ENCODE peak calls at places on chromosomes 1 and 21, in eight cellular contexts. A, K, H, C, Z, F, E and O are unnamed samples.

GRCh38 chr1:71650126-71650525 is 569.3 kb upstream of the ZRANB2 start:
- DNase-seq in C (no peak), H (no peak), A (no peak), E (no peak), K (no peak), F (no peak), Z (no peak), O (no peak)

GRCh38 chr1:85544689-85545203 is 35.8 kb upstream of the CCN1 start:
- DNase-seq in F (no peak), E (no peak), C (no peak), A (no peak), H (no peak), Z (peak), K (no peak), O (no peak)

GRCh38 chr1:3345792-3346191 is 108.7 kb upstream of the ARHGEF16 start:
- DNase-seq in C (no peak), Z (no peak), F (no peak), A (no peak), H (no peak), K (no peak), E (no peak), O (no peak)

GRCh38 chr21:38494688-38495087 is 3.6 kb downstream of the ERG start:
- DNase-seq in H (no peak), K (no peak), E (no peak), Z (no peak), F (no peak), A (no peak), C (no peak), O (no peak)

GRCh38 chr1:182604835-182605164 is 611 bp upstream of the RGS16 start:
- DNase-seq in A (no peak), Z (no peak), H (no peak), C (no peak), E (no peak), F (no peak), K (no peak), O (no peak)

GRCh38 chr1:76336951-76337371 is 262.4 kb downstream of the ST6GALNAC3 start:
- DNase-seq in E (peak), H (peak), F (peak), C (no peak), A (peak), Z (no peak), K (peak), O (no peak)

GRCh38 chr1:30356839-30357238 is 366.5 kb downstream of the MATN1 start:
- DNase-seq in K (no peak), E (no peak), H (no peak), A (no peak), F (no peak), C (no peak), Z (no peak), O (no peak)

GRCh38 chr1:39615086-39615662 is 24.3 kb downstream of the HEYL start:
- DNase-seq in Z (no peak), F (no peak), E (no peak), H (no peak), C (no peak), A (no peak), K (no peak), O (no peak)

GRCh38 chr1:94773931-94774422 is 46.2 kb upstream of the SLC44A3 start:
- DNase-seq in A (no peak), K (no peak), E (no peak), H (no peak), Z (no peak), C (peak), F (no peak), O (no peak)

GRCh38 chr1:100496896-100497295 is 41.0 kb upstream of the GPR88 start:
- DNase-seq in C (no peak), H (no peak), E (no peak), Z (no peak), A (no peak), F (no peak), K (no peak), O (no peak)

GRCh38 chr1:44805311-44806024 is 1.7 kb downstream of the DYNLT4 start:
- DNase-seq in E (no peak), H (peak), K (no peak), Z (no peak), F (peak), C (no peak), A (no peak), O (no peak)

GRCh38 chr1:186915555-186915954 is 86.8 kb downstream of the PLA2G4A start:
- DNase-seq in K (no peak), Z (no peak), F (no peak), A (no peak), E (no peak), H (no peak), C (no peak), O (no peak)

GRCh38 chr1:228853637-228854036 is 118.4 kb downstream of the RHOU start:
- DNase-seq in Z (no peak), H (no peak), K (no peak), E (no peak), A (no peak), C (no peak), F (no peak), O (no peak)

GRCh38 chr1:33337994-33338494 is 17.1 kb upstream of the A3GALT2 start:
- DNase-seq in C (no peak), A (no peak), E (no peak), Z (no peak), K (no peak), F (no peak), H (no peak), O (no peak)

GRCh38 chr1:154607748-154608521 is at the start of gene ADAR:
- DNase-seq in A (peak), C (peak), E (peak), Z (peak), K (peak), F (peak), H (peak), O (peak)

GRCh38 chr1:117967472-117967871 is 37.9 kb downstream of the WDR3 start:
- DNase-seq in F (no peak), C (no peak), A (no peak), H (no peak), Z (no peak), E (no peak), K (no peak), O (no peak)

GRCh38 chr1:90344963-90345730 is 350.2 kb downstream of the ZNF326 start:
- DNase-seq in K (no peak), C (no peak), Z (no peak), A (no peak), H (no peak), F (no peak), E (no peak), O (no peak)

GRCh38 chr1:245306628-245307410 is 152.0 kb downstream of the KIF26B start:
- DNase-seq in Z (no peak), E (no peak), H (no peak), F (no peak), C (no peak), K (no peak), A (no peak), O (no peak)

GRCh38 chr1:215636258-215636965 is 69.3 kb downstream of the KCTD3 start:
- DNase-seq in K (peak), C (no peak), A (peak), E (no peak), Z (no peak), H (no peak), F (no peak), O (no peak)

GRCh38 chr1:41358152-41358937 is 2.9 kb upstream of the FOXO6 start:
- DNase-seq in K (peak), E (peak), C (no peak), H (peak), Z (no peak), A (no peak), F (no peak), O (no peak)

GRCh38 chr21:34670220-34670961 is 1.6 kb downstream of the CLIC6 start:
- DNase-seq in H (no peak), C (no peak), Z (peak), K (peak), A (peak), E (no peak), F (no peak), O (no peak)

GRCh38 chr1:112040891-112041740 is 51.6 kb upstream of the KCND3 start:
- DNase-seq in F (peak), Z (no peak), A (no peak), E (no peak), C (no peak), K (no peak), H (peak), O (no peak)

GRCh38 chr1:33271666-33272505 is 15.6 kb downstream of the ZNF362 start:
- DNase-seq in F (no peak), A (no peak), E (no peak), K (no peak), Z (no peak), C (no peak), H (no peak), O (no peak)

GRCh38 chr1:36420836-36421317 is 23.2 kb upstream of the LSM10 start:
- DNase-seq in A (peak), Z (peak), F (peak), K (peak), H (peak), E (peak), C (peak), O (peak)

GRCh38 chr1:189431437-189431836 is 1046.2 kb downstream of the BRINP3 start:
- DNase-seq in C (no peak), H (no peak), E (no peak), F (no peak), A (no peak), Z (no peak), K (no peak), O (no peak)

GRCh38 chr1:13832536-13832935 is 132.5 kb downstream of the PRDM2 start:
- DNase-seq in C (no peak), Z (no peak), F (no peak), K (peak), H (no peak), A (peak), E (no peak), O (no peak)

GRCh38 chr1:203638914-203639313 is 12.3 kb downstream of the ATP2B4 start:
- DNase-seq in K (no peak), C (no peak), H (no peak), Z (no peak), F (peak), E (peak), A (no peak), O (no peak)

GRCh38 chr21:38930838-38931237 is 125.1 kb downstream of the ETS2 start:
- DNase-seq in A (no peak), E (no peak), H (no peak), Z (no peak), F (no peak), K (no peak), C (no peak), O (no peak)

GRCh38 chr1:238681021-238681420 is 705.3 kb upstream of the CHRM3 start:
- DNase-seq in H (no peak), F (no peak), Z (no peak), C (no peak), A (no peak), E (no peak), K (no peak), O (no peak)

GRCh38 chr1:66984491-66984890 is 59.7 kb downstream of the MIER1 start:
- DNase-seq in H (no peak), E (no peak), A (no peak), C (no peak), F (no peak), Z (no peak), K (no peak), O (no peak)

GRCh38 chr1:152964536-152964935 is 5.9 kb upstream of the SPRR4 start:
- DNase-seq in K (no peak), F (no peak), E (no peak), H (no peak), A (no peak), Z (no peak), C (no peak), O (no peak)

GRCh38 chr1:182304218-182305016 is 87.2 kb downstream of the GLUL start:
- DNase-seq in E (no peak), F (no peak), C (no peak), K (peak), A (no peak), Z (no peak), H (no peak), O (no peak)

GRCh38 chr1:77888429-77889239 is at the start of gene NEXN:
- DNase-seq in K (peak), H (peak), E (peak), Z (peak), F (peak), A (peak), C (no peak), O (peak)

GRCh38 chr21:8990326-8991087 is 1530.9 kb upstream of the TPTE start:
- DNase-seq in Z (no peak), F (no peak), C (no peak), E (no peak), H (no peak), K (no peak), A (no peak), O (no peak)

GRCh38 chr1:39727221-39727931 is 11.3 kb upstream of the PPIE start:
- DNase-seq in F (no peak), A (no peak), Z (no peak), H (no peak), E (no peak), K (no peak), C (no peak), O (no peak)

GRCh38 chr1:220700591-220701179 is 10.5 kb downstream of the C1orf115 start:
- DNase-seq in C (no peak), Z (no peak), A (no peak), E (no peak), K (no peak), H (no peak), F (no peak), O (no peak)

GRCh38 chr1:44705470-44705869 is 25.5 kb downstream of the RNU5D-1 start:
- DNase-seq in C (no peak), E (no peak), F (no peak), A (no peak), Z (no peak), H (no peak), K (no peak), O (no peak)

GRCh38 chr1:154551474-154551873 is 7.0 kb downstream of the UBE2Q1 start:
- DNase-seq in C (no peak), Z (no peak), E (no peak), F (no peak), K (no peak), H (no peak), A (peak), O (no peak)

GRCh38 chr1:8116892-8117262 is 90.8 kb upstream of the ERRFI1 start:
- DNase-seq in F (peak), A (peak), K (peak), Z (peak), E (peak), C (no peak), H (peak), O (no peak)

GRCh38 chr1:221795400-221795799 is 53.5 kb upstream of the DUSP10 start:
- DNase-seq in K (no peak), F (no peak), Z (no peak), H (no peak), A (no peak), E (no peak), C (no peak), O (no peak)

GRCh38 chr1:116668277-116668676 is 744 bp upstream of the IGSF3 start:
- DNase-seq in E (no peak), A (no peak), C (no peak), F (no peak), H (no peak), K (no peak), Z (no peak), O (no peak)
- TF ChIP-seq POLR2A in E (no peak), A (no peak), C (no peak), F (no peak), H (no peak), K (no peak), Z (no peak), O (no peak)

GRCh38 chr1:93611656-93612055 is 70.0 kb downstream of the BCAR3 start:
- DNase-seq in Z (no peak), F (no peak), A (no peak), C (no peak), H (no peak), E (no peak), K (no peak), O (no peak)

GRCh38 chr1:93612510-93612909 is 69.1 kb downstream of the BCAR3 start:
- DNase-seq in A (no peak), C (no peak), F (no peak), E (no peak), Z (no peak), K (no peak), H (no peak), O (no peak)

GRCh38 chr1:93614550-93615200 is 67.0 kb downstream of the BCAR3 start:
- DNase-seq in E (no peak), H (no peak), F (no peak), Z (peak), A (peak), C (no peak), K (no peak), O (no peak)

GRCh38 chr1:93615201-93616150 is 66.2 kb downstream of the BCAR3 start:
- DNase-seq in Z (no peak), A (peak), K (no peak), H (no peak), F (no peak), E (no peak), C (no peak), O (no peak)

DNA sequence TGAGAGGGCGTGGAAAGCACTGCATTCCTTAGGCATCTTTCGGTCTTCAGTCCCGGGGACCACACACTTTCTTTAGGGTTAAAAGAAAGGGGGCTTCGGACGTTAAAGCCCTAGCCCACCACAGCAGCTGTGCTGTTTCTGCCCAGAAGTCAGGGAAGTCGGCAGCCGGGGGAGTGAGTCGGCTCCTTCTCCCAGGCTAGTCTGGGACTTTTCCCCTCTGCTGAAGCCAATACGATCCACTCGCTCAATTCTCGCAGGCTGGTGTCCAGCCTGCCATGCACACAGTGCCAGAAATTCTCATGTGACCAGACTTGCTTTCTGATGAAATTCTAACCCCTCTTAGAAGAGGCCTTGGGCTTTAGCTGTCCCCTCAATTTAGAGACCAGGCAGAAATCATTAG is 67.7 kb downstream of the BCAR3 start:
- DNase-seq in K (peak), C (no peak), F (peak), E (no peak), Z (peak), A (no peak), H (peak), O (no peak)
- TF ChIP-seq POLR2A in K (no peak), C (no peak), F (no peak), E (no peak), Z (no peak), A (no peak), H (no peak), O (no peak)

DNA sequence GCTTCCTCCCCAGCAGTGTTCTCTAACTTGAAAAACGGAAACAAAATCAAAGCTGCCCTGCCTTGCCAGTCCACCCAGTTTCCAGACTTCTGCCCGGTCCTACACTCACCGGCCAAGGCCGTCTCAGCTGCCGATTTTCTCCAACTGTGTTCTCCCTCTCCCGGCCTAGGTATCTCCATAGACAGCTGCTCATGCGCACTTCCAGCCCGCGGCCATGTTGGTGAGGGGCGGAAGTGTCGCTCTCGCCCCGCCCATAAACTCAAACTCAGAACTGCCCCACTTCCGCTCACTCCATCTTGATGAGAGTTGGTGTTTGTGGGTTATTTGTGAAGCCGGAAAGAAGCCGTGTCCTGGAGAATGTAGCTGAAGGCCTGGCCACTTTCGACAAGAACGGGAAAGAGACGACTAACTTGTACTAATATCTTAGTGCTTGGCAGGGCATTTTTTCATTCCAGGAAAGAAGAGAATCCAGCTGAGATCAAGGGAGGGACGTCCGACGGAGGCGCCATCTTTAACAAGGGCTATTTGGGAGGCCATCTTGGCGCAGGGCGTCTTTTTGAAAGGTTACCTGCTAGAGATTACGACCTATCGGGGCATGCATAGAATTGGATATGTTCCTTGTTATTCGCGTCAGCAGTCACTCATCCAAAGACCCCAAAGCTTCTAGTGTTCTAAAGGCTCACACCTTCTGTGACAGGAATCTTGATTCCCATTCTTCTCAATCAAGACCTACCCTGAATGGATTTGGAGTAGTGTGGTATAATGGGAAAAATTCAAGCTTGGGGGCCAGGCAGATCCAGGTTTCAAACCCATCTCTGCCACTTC is at the start of gene USF1:
- DNase-seq in H (peak), F (peak), A (peak), Z (peak), C (peak), E (peak), K (peak), O (peak)
- TF ChIP-seq POLR2A in H (peak), F (peak), A (peak), Z (peak), C (no peak), E (peak), K (peak), O (peak)

GRCh38 chr21:43334214-43334958 is 92.5 kb downstream of the SIK1 start:
- DNase-seq in C (no peak), F (no peak), A (no peak), Z (no peak), K (no peak), E (no peak), H (no peak), O (no peak)
- TF ChIP-seq POLR2A in C (no peak), F (no peak), A (no peak), Z (no peak), K (no peak), E (no peak), H (no peak), O (no peak)